ENCODE peak calls at places on chromosomes 13 and 19, in four cellular contexts. One of them, this sample, is unnamed. For H3K4me1 and H3K27me3, the result is how much of the 10 kb centered on the place peaks cover.

GRCh38 chr13:100483836-100484381 is 104.7 kb downstream of the GGACT start:
- DNase-seq in neural progenitor cell: no peak
- DNase-seq in tibial nerve: no peak
- DNase-seq in lung: no peak
- DNase-seq in this sample: no peak

GRCh38 chr13:28805193-28805819 is 14.8 kb upstream of the MTUS2 start:
- DNase-seq in neural progenitor cell: peak
- DNase-seq in tibial nerve: no peak
- DNase-seq in lung: no peak
- DNase-seq in this sample: no peak

GRCh38 chr13:30145709-30146367 is 161.5 kb downstream of the KATNAL1 start:
- DNase-seq in neural progenitor cell: no peak
- DNase-seq in tibial nerve: no peak
- DNase-seq in lung: no peak
- DNase-seq in this sample: no peak

GRCh38 chr13:35914662-35915061 is 216.5 kb downstream of the DCLK1 start:
- DNase-seq in neural progenitor cell: no peak
- DNase-seq in tibial nerve: no peak
- DNase-seq in lung: no peak
- DNase-seq in this sample: no peak

GRCh38 chr13:93771229-93771628 is 544.6 kb downstream of the GPC6 start:
- DNase-seq in neural progenitor cell: peak
- DNase-seq in tibial nerve: no peak
- DNase-seq in lung: no peak
- DNase-seq in this sample: no peak

GRCh38 chr19:45311640-45312039 is 11.0 kb downstream of the CKM start:
- DNase-seq in neural progenitor cell: no peak
- DNase-seq in tibial nerve: no peak
- DNase-seq in lung: no peak
- DNase-seq in this sample: no peak

GRCh38 chr19:12996542-12997094 is 1.3 kb downstream of the NFIX start:
- DNase-seq in neural progenitor cell: peak
- DNase-seq in tibial nerve: peak
- DNase-seq in lung: no peak
- DNase-seq in this sample: no peak

GRCh38 chr19:48509467-48510194 is 2.0 kb downstream of the LMTK3 start:
- DNase-seq in neural progenitor cell: peak
- DNase-seq in tibial nerve: no peak
- DNase-seq in lung: no peak
- DNase-seq in this sample: no peak

GRCh38 chr13:29756506-29756905 is 93.9 kb downstream of the UBL3 start:
- DNase-seq in neural progenitor cell: no peak
- DNase-seq in tibial nerve: no peak
- DNase-seq in lung: no peak
- DNase-seq in this sample: no peak

GRCh38 chr19:47644743-47645499 is 36.0 kb downstream of the BICRA start:
- DNase-seq in neural progenitor cell: no peak
- DNase-seq in tibial nerve: no peak
- DNase-seq in lung: no peak
- DNase-seq in this sample: no peak

GRCh38 chr13:20190481-20191310 is 2.0 kb downstream of the GJB2 start:
- DNase-seq in neural progenitor cell: no peak
- DNase-seq in tibial nerve: no peak
- DNase-seq in lung: no peak
- DNase-seq in this sample: no peak

GRCh38 chr19:12453495-12453894 is 12.7 kb upstream of the ZNF443 start:
- DNase-seq in neural progenitor cell: no peak
- DNase-seq in tibial nerve: no peak
- DNase-seq in lung: no peak
- DNase-seq in this sample: no peak

GRCh38 chr13:109755997-109756396 is 30.4 kb downstream of the IRS2 start:
- DNase-seq in neural progenitor cell: no peak
- DNase-seq in tibial nerve: no peak
- DNase-seq in lung: no peak
- DNase-seq in this sample: no peak

GRCh38 chr13:100941377-100941776 is 266.8 kb upstream of the TMTC4 start:
- DNase-seq in neural progenitor cell: no peak
- DNase-seq in tibial nerve: no peak
- DNase-seq in lung: no peak
- DNase-seq in this sample: no peak

GRCh38 chr19:40283414-40284250 is 1.5 kb downstream of the AKT2 start:
- DNase-seq in neural progenitor cell: no peak
- DNase-seq in tibial nerve: no peak
- DNase-seq in lung: no peak
- DNase-seq in this sample: no peak

GRCh38 chr13:39913928-39914327 is 258.5 kb downstream of the COG6 start:
- DNase-seq in neural progenitor cell: no peak
- DNase-seq in tibial nerve: peak
- DNase-seq in lung: no peak
- DNase-seq in this sample: no peak

GRCh38 chr13:113814435-113814821 is 49.4 kb downstream of the GAS6 start:
- DNase-seq in neural progenitor cell: no peak
- DNase-seq in tibial nerve: no peak
- DNase-seq in lung: no peak
- DNase-seq in this sample: no peak

GRCh38 chr19:37988758-37989635 is 82.0 kb downstream of the SIPA1L3 start:
- DNase-seq in neural progenitor cell: peak
- DNase-seq in tibial nerve: no peak
- DNase-seq in lung: no peak
- DNase-seq in this sample: no peak

GRCh38 chr19:39247701-39248664 is 673 bp downstream of the IFNL4 start:
- DNase-seq in neural progenitor cell: peak
- DNase-seq in tibial nerve: no peak
- DNase-seq in lung: no peak
- DNase-seq in this sample: no peak

GRCh38 chr13:56615572-56615971 is 525.1 kb upstream of the PRR20A start:
- DNase-seq in neural progenitor cell: no peak
- DNase-seq in tibial nerve: no peak
- DNase-seq in lung: no peak
- DNase-seq in this sample: no peak

GRCh38 chr19:31152906-31153305 is 196.3 kb downstream of the TSHZ3 start:
- DNase-seq in neural progenitor cell: no peak
- DNase-seq in tibial nerve: no peak
- DNase-seq in lung: no peak
- DNase-seq in this sample: no peak

GRCh38 chr13:102495663-102496062 is 93.8 kb upstream of the FGF14 start:
- DNase-seq in neural progenitor cell: no peak
- DNase-seq in tibial nerve: no peak
- DNase-seq in lung: no peak
- DNase-seq in this sample: no peak

GRCh38 chr13:79988573-79988972 is 352.4 kb downstream of the SPRY2 start:
- DNase-seq in neural progenitor cell: no peak
- DNase-seq in tibial nerve: no peak
- DNase-seq in lung: no peak
- DNase-seq in this sample: no peak

GRCh38 chr19:49145485-49146407 is 9.4 kb downstream of the HRC start:
- DNase-seq in neural progenitor cell: peak
- DNase-seq in tibial nerve: peak
- DNase-seq in lung: peak
- DNase-seq in this sample: peak

GRCh38 chr19:10514211-10515145 is 2.8 kb downstream of the S1PR5 start:
- DNase-seq in neural progenitor cell: peak
- DNase-seq in tibial nerve: no peak
- DNase-seq in lung: no peak
- DNase-seq in this sample: no peak

GRCh38 chr19:32677657-32678056 is 2.0 kb downstream of the RGS9BP start:
- DNase-seq in neural progenitor cell: peak
- DNase-seq in tibial nerve: no peak
- DNase-seq in lung: no peak
- DNase-seq in this sample: peak

GRCh38 chr13:31765441-31765840 is 26.1 kb downstream of the RXFP2 start:
- DNase-seq in neural progenitor cell: no peak
- DNase-seq in tibial nerve: no peak
- DNase-seq in lung: no peak
- DNase-seq in this sample: peak

GRCh38 chr19:16920816-16921529 is 32.2 kb downstream of the F2RL3 start:
- DNase-seq in neural progenitor cell: no peak
- DNase-seq in tibial nerve: no peak
- DNase-seq in lung: no peak
- DNase-seq in this sample: no peak

GRCh38 chr13:87684850-87685735 is 13.9 kb downstream of the SLITRK5 start:
- DNase-seq in neural progenitor cell: no peak
- DNase-seq in tibial nerve: no peak
- DNase-seq in lung: no peak
- DNase-seq in this sample: no peak

GRCh38 chr19:18320865-18321728 is 1.8 kb downstream of the LSM4 start:
- DNase-seq in neural progenitor cell: no peak
- DNase-seq in tibial nerve: no peak
- DNase-seq in lung: no peak
- DNase-seq in this sample: no peak

GRCh38 chr19:18321729-18322091 is 1.2 kb downstream of the LSM4 start:
- DNase-seq in neural progenitor cell: no peak
- DNase-seq in tibial nerve: no peak
- DNase-seq in lung: no peak
- DNase-seq in this sample: no peak

GRCh38 chr19:18322759-18323460 is at the start of gene LSM4:
- DNase-seq in neural progenitor cell: peak
- DNase-seq in tibial nerve: peak
- DNase-seq in lung: peak
- DNase-seq in this sample: peak

GRCh38 chr19:18319591-18320135 is 3.2 kb downstream of the LSM4 start:
- DNase-seq in neural progenitor cell: no peak
- DNase-seq in tibial nerve: no peak
- DNase-seq in lung: no peak
- DNase-seq in this sample: no peak

DNA sequence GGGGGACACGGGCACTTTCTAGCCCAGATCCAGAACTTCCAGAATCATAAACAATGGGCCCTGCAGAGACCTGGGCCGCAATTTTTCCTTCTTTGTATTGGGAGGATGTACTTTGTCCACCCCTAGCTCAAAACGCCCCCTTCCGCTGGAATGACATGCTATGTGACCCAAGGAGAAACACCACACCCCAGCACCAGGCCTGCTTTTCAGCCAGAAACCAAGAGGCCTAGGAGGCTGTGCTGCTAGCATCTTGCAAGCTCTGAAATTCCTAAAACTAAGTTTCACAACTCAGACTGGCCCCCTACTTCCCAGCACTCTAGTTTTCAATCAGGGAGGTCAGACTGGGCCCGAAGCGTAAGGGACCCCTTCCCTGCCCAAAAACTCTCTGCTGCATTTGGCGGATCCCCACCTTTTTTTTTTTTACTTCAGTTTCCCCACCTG is 538 bp downstream of the LSM4 start:
- DNase-seq in neural progenitor cell: peak
- DNase-seq in tibial nerve: no peak
- DNase-seq in lung: peak
- DNase-seq in this sample: peak
- H3K4me1 ChIP-seq in neural progenitor cell: under half
- H3K4me1 ChIP-seq in tibial nerve: under half
- H3K4me1 ChIP-seq in lung: under half
- H3K4me1 ChIP-seq in this sample: under half

GRCh38 chr13:37360556-37360955 is 238.0 kb downstream of the POSTN start:
- DNase-seq in neural progenitor cell: no peak
- DNase-seq in tibial nerve: no peak
- DNase-seq in lung: no peak
- DNase-seq in this sample: no peak

GRCh38 chr13:37369618-37370017 is 228.9 kb downstream of the POSTN start:
- DNase-seq in neural progenitor cell: no peak
- DNase-seq in tibial nerve: no peak
- DNase-seq in lung: no peak
- DNase-seq in this sample: no peak

GRCh38 chr13:37361608-37362007 is 237.0 kb downstream of the POSTN start:
- DNase-seq in neural progenitor cell: no peak
- DNase-seq in tibial nerve: no peak
- DNase-seq in lung: no peak
- DNase-seq in this sample: no peak

GRCh38 chr13:37364024-37364423 is 234.5 kb downstream of the POSTN start:
- DNase-seq in neural progenitor cell: no peak
- DNase-seq in tibial nerve: no peak
- DNase-seq in lung: no peak
- DNase-seq in this sample: no peak

GRCh38 chr13:37365496-37365895 is 233.1 kb downstream of the POSTN start:
- DNase-seq in neural progenitor cell: no peak
- DNase-seq in tibial nerve: no peak
- DNase-seq in lung: no peak
- DNase-seq in this sample: no peak
- H3K4me3 ChIP-seq in neural progenitor cell: no peak
- H3K4me3 ChIP-seq in tibial nerve: no peak
- H3K4me3 ChIP-seq in lung: no peak
- H3K4me3 ChIP-seq in this sample: no peak

DNA sequence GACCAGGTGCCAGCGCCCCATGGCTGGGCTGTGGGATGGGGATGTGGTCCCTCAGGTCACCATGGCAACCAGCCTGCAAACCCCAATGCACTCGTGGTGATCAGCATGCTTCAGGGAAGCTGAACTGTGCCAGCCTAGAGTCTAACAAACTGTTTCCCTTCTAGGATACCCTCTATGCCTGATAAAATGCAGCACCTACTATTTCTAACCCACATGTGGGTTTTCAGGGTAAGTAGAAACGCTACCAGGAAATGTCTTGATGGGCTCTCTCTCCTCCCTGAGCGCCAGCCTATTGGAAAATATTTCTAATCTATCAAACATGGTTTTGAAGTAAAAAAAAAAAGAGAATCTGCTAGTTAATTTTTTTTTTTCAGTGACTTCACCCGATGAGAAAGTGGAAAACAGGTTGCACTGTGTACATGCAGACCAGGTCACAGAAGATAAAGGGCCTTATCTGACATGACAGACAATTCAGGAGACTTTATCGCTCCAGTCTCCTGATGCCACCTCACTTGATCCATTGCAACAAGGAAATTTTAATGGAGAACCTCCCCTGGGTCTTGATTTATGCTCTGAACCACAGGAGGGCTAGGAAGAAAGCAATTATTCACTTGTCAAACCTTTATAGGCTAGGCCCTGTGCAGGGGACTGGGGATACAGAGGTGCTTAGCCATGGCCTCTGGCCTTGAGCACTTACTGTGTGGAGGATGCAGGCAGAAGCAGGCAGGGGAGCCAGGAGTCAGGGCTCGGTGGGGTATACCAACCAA is 51.2 kb downstream of the RASL11A start:
- DNase-seq in neural progenitor cell: no peak
- DNase-seq in tibial nerve: no peak
- DNase-seq in lung: no peak
- DNase-seq in this sample: no peak
- H3K27me3 ChIP-seq in neural progenitor cell: under half
- H3K27me3 ChIP-seq in tibial nerve: under half
- H3K27me3 ChIP-seq in lung: under half
- H3K27me3 ChIP-seq in this sample: under half

DNA sequence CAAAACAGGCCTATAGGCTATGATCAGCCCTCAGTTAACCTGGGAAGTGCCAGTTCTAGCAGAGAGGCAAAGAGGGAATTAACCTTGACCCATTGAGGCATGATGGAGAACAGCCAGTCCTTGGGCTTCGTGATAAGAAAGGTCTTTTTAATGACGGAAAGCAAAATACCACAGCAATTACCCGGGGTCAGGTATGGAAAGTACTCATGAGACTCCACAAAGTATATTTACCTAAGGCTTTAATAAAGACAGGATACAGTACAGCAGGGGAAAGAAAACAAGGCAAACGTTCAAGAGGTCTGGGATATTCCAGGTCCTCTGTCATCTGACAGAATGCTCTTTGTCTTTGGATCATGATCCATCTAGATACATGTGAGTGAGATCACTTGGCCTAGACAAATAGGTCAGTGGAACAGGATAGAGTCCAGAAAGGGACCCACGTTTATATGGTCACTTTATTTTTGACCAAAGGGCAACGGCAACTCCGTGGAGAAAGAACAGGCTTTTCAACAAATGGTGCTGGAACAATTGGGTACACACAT is 52.2 kb downstream of the WDFY2 start:
- DNase-seq in neural progenitor cell: no peak
- DNase-seq in tibial nerve: no peak
- DNase-seq in lung: no peak
- DNase-seq in this sample: no peak
- H3K4me1 ChIP-seq in neural progenitor cell: half or more
- H3K4me1 ChIP-seq in tibial nerve: under half
- H3K4me1 ChIP-seq in lung: under half
- H3K4me1 ChIP-seq in this sample: under half

This sample was measured in HAP-1.